ENCODE peak calls at places on chromosomes 13 and 19, in five cellular contexts. H is endothelial cell; C is HepG2; P is activated CD4-positive, CD25-positive, alpha-beta regulatory T cell; L is AG10803. Z is an unnamed sample.

GRCh38 chr19:13979224-13979623 is 26.9 kb downstream of the RFX1 start:
- DNase-seq in H (no peak), C (no peak), P (no peak), L (no peak), Z (no peak)

GRCh38 chr19:17311455-17312248 is 2.3 kb downstream of the DDA1 start:
- DNase-seq in H (no peak), C (peak), P (no peak), L (peak), Z (no peak)

GRCh38 chr13:47159853-47160550 is 263.1 kb upstream of the HTR2A start:
- DNase-seq in H (no peak), C (no peak), P (no peak), L (no peak), Z (no peak)

GRCh38 chr19:33758541-33759013 is 38.1 kb upstream of the KCTD15 start:
- DNase-seq in H (no peak), C (no peak), P (no peak), L (no peak), Z (no peak)

GRCh38 chr13:100131863-100132574 is 43.1 kb downstream of the PCCA start:
- DNase-seq in H (no peak), C (peak), P (no peak), L (peak), Z (no peak)

GRCh38 chr19:31223805-31224534 is 125.3 kb downstream of the TSHZ3 start:
- DNase-seq in H (no peak), C (no peak), P (no peak), L (peak), Z (no peak)

GRCh38 chr13:50401721-50402510 is 386.7 kb downstream of the KCNRG start:
- DNase-seq in H (no peak), C (no peak), P (no peak), L (peak), Z (no peak)

GRCh38 chr13:98664047-98664446 is 87.1 kb upstream of the STK24 start:
- DNase-seq in H (no peak), C (no peak), P (no peak), L (peak), Z (no peak)

GRCh38 chr13:80555796-80556195 is 214.9 kb upstream of the SPRY2 start:
- DNase-seq in H (no peak), C (no peak), P (no peak), L (no peak), Z (no peak)

GRCh38 chr19:11019262-11019661 is 58.4 kb downstream of the SMARCA4 start:
- DNase-seq in H (no peak), C (no peak), P (no peak), L (no peak), Z (no peak)

GRCh38 chr19:20661150-20661819 is at the start of gene ZNF626:
- DNase-seq in H (peak), C (peak), P (peak), L (peak), Z (peak)

GRCh38 chr19:3450796-3451411 is 29.4 kb downstream of the SMIM24 start:
- DNase-seq in H (no peak), C (peak), P (no peak), L (peak), Z (no peak)

GRCh38 chr19:10601999-10602329 is 14.9 kb upstream of the AP1M2 start:
- DNase-seq in H (no peak), C (no peak), P (no peak), L (no peak), Z (no peak)

GRCh38 chr13:26075498-26075897 is 23.7 kb upstream of the SHISA2 start:
- DNase-seq in H (no peak), C (no peak), P (no peak), L (no peak), Z (no peak)

GRCh38 chr19:38850976-38851621 is 1.3 kb upstream of the HNRNPL start:
- DNase-seq in H (peak), C (no peak), P (no peak), L (no peak), Z (no peak)

GRCh38 chr13:90793261-90793785 is 554.2 kb upstream of the MIR17HG start:
- DNase-seq in H (no peak), C (no peak), P (no peak), L (peak), Z (no peak)

GRCh38 chr19:53980553-53981407 is 10.7 kb upstream of the CACNG6 start:
- DNase-seq in H (no peak), C (peak), P (no peak), L (no peak), Z (no peak)

GRCh38 chr13:95260031-95260525 is 41.2 kb downstream of the ABCC4 start:
- DNase-seq in H (no peak), C (no peak), P (no peak), L (no peak), Z (no peak)

GRCh38 chr19:39144487-39145071 is 19.0 kb downstream of the PAK4 start:
- DNase-seq in H (peak), C (no peak), P (no peak), L (peak), Z (no peak)

Z was measured in iPS DF 6.9.